ENCODE peak calls at places on chromosomes 6 and 20, in eight cellular contexts. C is CD8-positive, alpha-beta T cell; I is uterus; Y is AG04450; S is psoas muscle; B is mesenchymal stem cell; Q is pancreas; Z is heart left ventricle. U is an unnamed sample.

GRCh38 chr6:73521351-73522254 is 771 bp upstream of the EEF1A1 start:
- DNase-seq in Y (peak; percentile 64), Q (peak; percentile 92), B (peak; percentile 95), S (no peak), C (no peak), I (peak; percentile 76), Z (peak; percentile 83), U (peak; percentile 91)

GRCh38 chr20:44050925-44051660 is 135.9 kb downstream of the JPH2 start:
- DNase-seq in Y (no peak), C (no peak), B (no peak), Q (no peak), I (no peak), S (no peak), Z (no peak), U (no peak)

GRCh38 chr6:36766649-36766945 is 69.0 kb downstream of the RAB44 start:
- DNase-seq in B (no peak), C (no peak), S (no peak), Z (no peak), Q (no peak), I (no peak), Y (no peak), U (no peak)

GRCh38 chr6:131807644-131808459 is at the start of gene ENPP1:
- DNase-seq in Q (peak; percentile 89), C (peak; percentile 13), B (peak; percentile 69), Z (peak; percentile 77), S (peak; percentile 85), I (peak; percentile 83), Y (no peak), U (peak; percentile 86)

GRCh38 chr20:33659341-33660034 is 2.6 kb upstream of the C20orf144 start:
- DNase-seq in Y (no peak), S (no peak), Q (peak; percentile 77), C (no peak), Z (no peak), I (no peak), B (no peak), U (no peak)

GRCh38 chr6:163284151-163284550 is 130.4 kb upstream of the QKI start:
- DNase-seq in B (peak; percentile 6), I (no peak), Y (no peak), C (no peak), Z (no peak), Q (no peak), S (no peak), U (no peak)

GRCh38 chr20:50152394-50153152 is 950 bp downstream of the PEDS1 start:
- DNase-seq in I (no peak), B (no peak), S (no peak), Q (no peak), Z (no peak), Y (no peak), C (no peak), U (peak; percentile 34)

GRCh38 chr20:50188879-50189680 is 1.6 kb upstream of the CEBPB start:
- DNase-seq in S (peak; percentile 35), Y (no peak), I (no peak), Z (no peak), C (no peak), B (no peak), Q (peak; percentile 82), U (no peak)

GRCh38 chr20:47713941-47714450 is 71.3 kb downstream of the SULF2 start:
- DNase-seq in S (peak; percentile 52), C (no peak), I (peak; percentile 67), Z (no peak), B (no peak), Q (no peak), Y (no peak), U (no peak)

GRCh38 chr6:120363429-120363828 is 970.9 kb downstream of the TBC1D32 start:
- DNase-seq in B (no peak), C (no peak), I (no peak), Y (no peak), Q (no peak), Z (no peak), S (no peak), U (no peak)

GRCh38 chr6:4805553-4806307 is 29.5 kb downstream of the CDYL start:
- DNase-seq in C (no peak), I (peak; percentile 43), Y (no peak), S (peak; percentile 34), Q (peak; percentile 73), B (no peak), Z (peak; percentile 25), U (peak; percentile 58)

GRCh38 chr6:3825851-3826581 is 23.2 kb upstream of the FAM50B start:
- DNase-seq in C (no peak), Y (peak; percentile 90), B (peak; percentile 94), S (peak; percentile 92), I (peak; percentile 90), Z (peak; percentile 79), Q (peak; percentile 92), U (peak; percentile 98)

GRCh38 chr6:30264731-30265130 is 51.5 kb upstream of the TRIM26 start:
- DNase-seq in I (no peak), Q (no peak), B (no peak), S (no peak), Y (no peak), C (no peak), Z (no peak), U (peak; percentile 58)

GRCh38 chr20:17171750-17172149 is 55.1 kb upstream of the PCSK2 start:
- DNase-seq in I (no peak), B (no peak), Q (no peak), C (no peak), S (no peak), Y (no peak), Z (no peak), U (no peak)

GRCh38 chr6:27295301-27296079 is 16.6 kb downstream of the POM121L2 start:
- DNase-seq in I (no peak), Y (peak; percentile 21), S (no peak), B (peak; percentile 73), Q (no peak), Z (no peak), C (no peak), U (peak; percentile 59)
- H3K4me3 ChIP-seq in I (no peak overlapping the region), Y (peak overlapping the region; percentile 60), S (no peak overlapping the region), B (peak overlapping the region; percentile 54), Q (no peak overlapping the region), Z (no peak overlapping the region), C (no peak overlapping the region), U (peak overlapping the region; percentile 77)

DNA sequence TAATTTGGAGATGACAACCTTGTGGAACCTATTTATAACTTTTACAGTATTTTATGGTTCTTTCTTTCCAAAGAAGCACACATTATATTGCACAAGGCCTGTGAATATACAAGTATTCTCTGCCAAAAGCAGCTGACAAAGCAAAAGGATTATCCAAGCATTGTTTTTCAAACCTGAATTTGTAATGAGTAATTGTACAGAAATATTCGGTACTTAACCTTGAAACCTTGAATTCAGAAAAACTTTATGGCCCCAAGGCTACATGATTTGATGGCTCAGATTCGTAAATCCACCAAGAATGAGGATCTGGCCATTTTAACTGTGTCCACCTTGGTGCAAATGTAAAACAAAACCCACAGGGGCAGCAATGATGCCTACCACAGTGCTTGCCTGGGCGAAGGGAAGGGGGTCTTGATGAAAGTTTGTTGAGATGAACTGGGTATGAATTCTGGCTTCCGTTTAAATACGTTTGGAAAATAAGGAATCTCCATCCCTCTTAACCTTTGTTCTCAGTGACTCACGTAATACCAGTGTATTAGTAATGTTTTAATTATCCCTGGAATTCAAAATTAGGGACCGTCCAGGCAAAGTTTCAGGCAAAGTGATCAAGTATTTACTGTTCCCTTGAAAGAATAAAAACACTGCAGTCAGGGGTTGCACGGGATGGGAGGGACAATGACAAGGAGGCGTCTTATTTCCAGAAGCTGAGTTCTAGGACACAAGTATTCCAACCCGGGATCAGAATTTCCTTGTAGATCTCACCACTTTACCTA is 2.7 kb upstream of the RBM24 start:
- DNase-seq in B (peak; percentile 52), Y (peak; percentile 32), Q (no peak), S (no peak), C (no peak), Z (no peak), I (no peak), U (peak; percentile 75)
- H3K27me3 ChIP-seq in B (no peaks in the 10 kb centered on the region), Y (no peaks in the 10 kb centered on the region), Q (no peaks in the 10 kb centered on the region), S (no peaks in the 10 kb centered on the region), C (peaks cover 6% of the 10 kb centered on the region), Z (no peaks in the 10 kb centered on the region), I (no peaks in the 10 kb centered on the region), U (no peaks in the 10 kb centered on the region)

DNA sequence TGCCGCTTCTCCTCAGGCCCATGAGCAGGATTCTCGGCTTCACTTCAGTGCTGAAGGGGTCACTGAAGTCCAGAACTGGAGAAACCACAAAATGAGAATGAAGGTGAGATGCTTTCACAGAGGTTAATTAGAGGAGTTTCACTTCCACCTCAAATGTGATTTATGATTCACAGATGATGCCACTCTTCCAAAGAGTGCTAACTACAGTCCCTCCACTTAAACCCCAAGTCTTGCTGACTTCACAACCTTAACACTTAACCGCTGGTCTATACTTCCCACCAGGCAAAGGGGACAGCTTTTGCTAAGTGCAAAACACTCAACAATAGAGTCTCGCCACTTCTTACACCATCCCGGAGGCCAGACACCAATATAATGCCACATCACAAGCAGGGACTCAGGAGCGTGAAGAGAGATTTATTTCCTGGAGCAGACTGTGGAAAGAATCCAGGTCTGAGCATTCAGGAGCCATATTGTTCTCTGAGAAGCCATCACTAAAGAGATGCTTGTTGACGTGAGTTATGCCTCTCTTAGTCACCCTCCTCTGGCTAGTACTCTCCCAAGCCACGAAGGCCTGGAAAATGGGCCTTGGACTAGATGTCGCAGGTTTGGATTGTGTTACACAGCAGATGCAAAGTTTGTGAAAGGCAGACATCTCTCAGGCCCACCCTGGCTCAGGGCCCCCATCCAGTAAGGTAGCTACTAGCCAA is 24.4 kb downstream of the RRAGD start:
- DNase-seq in S (no peak), Y (no peak), I (no peak), Z (no peak), B (no peak), Q (no peak), C (no peak), U (no peak)
- H3K4me3 ChIP-seq in S (no peak overlapping the region), Y (no peak overlapping the region), I (no peak overlapping the region), Z (no peak overlapping the region), B (no peak overlapping the region), Q (no peak overlapping the region), C (no peak overlapping the region), U (no peak overlapping the region)

DNA sequence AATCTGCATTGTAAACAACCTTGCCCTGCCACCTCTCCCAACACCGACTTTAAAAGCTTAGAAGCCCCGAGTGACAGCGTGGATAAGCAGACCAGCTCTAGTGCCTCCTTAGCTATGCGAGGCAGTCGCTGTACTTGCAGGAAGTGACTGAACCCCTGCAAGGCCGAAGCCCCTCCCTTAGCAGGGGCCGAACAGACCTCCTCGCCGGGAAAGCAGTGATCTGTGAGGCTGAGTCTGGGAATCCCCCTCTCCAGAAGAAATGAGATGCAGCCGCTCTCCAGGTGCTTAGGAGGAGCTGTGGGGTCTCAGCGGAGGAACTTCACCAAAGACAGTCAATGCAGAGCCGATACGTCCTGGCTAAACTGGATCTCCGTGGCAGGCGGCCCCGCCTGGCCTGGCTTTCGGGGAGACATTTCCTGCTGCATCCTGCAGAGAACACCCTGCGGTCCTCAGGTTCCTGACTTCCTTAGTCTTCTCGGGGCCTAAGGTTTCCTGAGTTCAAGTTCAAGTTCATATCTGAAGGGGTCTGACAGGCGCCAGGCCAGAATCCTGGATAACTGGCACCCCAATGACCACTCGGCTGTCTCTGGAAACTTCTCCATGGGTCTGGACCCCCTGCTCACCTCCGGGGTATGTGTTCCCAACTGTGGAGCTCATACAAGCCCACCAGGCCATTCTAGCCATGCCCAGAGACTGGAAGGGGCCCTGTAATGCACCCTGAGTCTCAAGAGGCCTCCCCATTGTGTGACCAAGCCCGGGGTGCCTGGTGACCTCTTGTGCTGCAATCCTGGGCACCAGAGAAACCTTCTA is 20.4 kb upstream of the FRMD1 start:
- DNase-seq in Z (no peak), C (no peak), Q (peak; percentile 37), B (peak; percentile 25), S (no peak), Y (no peak), I (no peak), U (no peak)
- H3K27me3 ChIP-seq in Z (peaks cover 22% of the 10 kb centered on the region), C (peaks cover 3% of the 10 kb centered on the region), Q (no peaks in the 10 kb centered on the region), B (peaks cover 56% of the 10 kb centered on the region), S (peaks cover 8% of the 10 kb centered on the region), Y (peaks cover 17% of the 10 kb centered on the region), I (no peaks in the 10 kb centered on the region), U (peaks cover 38% of the 10 kb centered on the region)

U was measured in adipocyte.